ENCODE peak calls at places on chromosomes 4 and X, in five cellular contexts. V is heart left ventricle, K is GM12878, M is breast epithelium, X is IMR-90. T is an unnamed sample.

GRCh38 chrX:50971390-50971789 is 60.9 kb downstream of the BMP15 start:
- DNase-seq in V (no peak), K (no peak), M (no peak), X (no peak), T (no peak)

GRCh38 chr4:81421346-81422218 is 50.1 kb downstream of the RASGEF1B start:
- DNase-seq in V (no peak), K (peak), M (no peak), X (peak), T (no peak)

GRCh38 chr4:42070463-42070862 is 80.1 kb downstream of the SLC30A9 start:
- DNase-seq in V (no peak), K (no peak), M (no peak), X (no peak), T (no peak)

GRCh38 chr4:88352062-88352461 is 26.6 kb upstream of the HERC6 start:
- DNase-seq in V (no peak), K (no peak), M (no peak), X (peak), T (no peak)

GRCh38 chr4:46886711-46887110 is 22.3 kb downstream of the COX7B2 start:
- DNase-seq in V (no peak), K (no peak), M (no peak), X (peak), T (no peak)

GRCh38 chr4:100356172-100356571 is 161.7 kb downstream of the EMCN start:
- DNase-seq in V (no peak), K (no peak), M (no peak), X (no peak), T (no peak)

GRCh38 chr4:119209077-119209476 is 3.4 kb upstream of the USP53 start:
- DNase-seq in V (no peak), K (no peak), M (no peak), X (peak), T (no peak)

GRCh38 chr4:56930638-56931037 is 22.9 kb downstream of the REST start:
- DNase-seq in V (no peak), K (no peak), M (no peak), X (no peak), T (no peak)

GRCh38 chrX:15686818-15687685 is 22.4 kb upstream of the CLTRN start:
- DNase-seq in V (no peak), K (peak), M (peak), X (peak), T (peak)

GRCh38 chrX:119398974-119399771 is at the start of gene SLC25A43:
- DNase-seq in V (peak), K (no peak), M (no peak), X (no peak), T (peak)

GRCh38 chr4:157127571-157127970 is 51.6 kb downstream of the GLRB start:
- DNase-seq in V (no peak), K (no peak), M (no peak), X (no peak), T (no peak)

GRCh38 chr4:2427383-2428334 is 8.9 kb downstream of the CFAP99 start:
- DNase-seq in V (no peak), K (no peak), M (no peak), X (no peak), T (no peak)

GRCh38 chr4:6710282-6710681 is 617 bp upstream of the MRFAP1L1 start:
- DNase-seq in V (no peak), K (no peak), M (no peak), X (no peak), T (no peak)

GRCh38 chr4:136036744-136037143 is 1495.5 kb downstream of the PCDH18 start:
- DNase-seq in V (no peak), K (no peak), M (no peak), X (peak), T (no peak)

GRCh38 chr4:46930866-46931265 is 21.8 kb upstream of the COX7B2 start:
- DNase-seq in V (no peak), K (no peak), M (no peak), X (no peak), T (no peak)

GRCh38 chr4:108881190-108881589 is 118.3 kb upstream of the ETNPPL start:
- DNase-seq in V (no peak), K (no peak), M (no peak), X (peak), T (no peak)

GRCh38 chr4:89119166-89119565 is 7.8 kb downstream of the TIGD2 start:
- DNase-seq in V (no peak), K (no peak), M (no peak), X (peak), T (no peak)

GRCh38 chr4:88630756-88631155 is 38.5 kb downstream of the HERC3 start:
- DNase-seq in V (no peak), K (no peak), M (no peak), X (peak), T (no peak)

GRCh38 chr4:143085644-143086043 is 99.1 kb upstream of the USP38 start:
- DNase-seq in V (no peak), K (no peak), M (no peak), X (no peak), T (no peak)

GRCh38 chrX:66672106-66672505 is 33.2 kb upstream of the EDA2R start:
- DNase-seq in V (no peak), K (no peak), M (no peak), X (peak), T (no peak)

GRCh38 chr4:6541789-6542188 is 33.2 kb upstream of the MAN2B2 start:
- DNase-seq in V (no peak), K (no peak), M (no peak), X (no peak), T (no peak)

DNA sequence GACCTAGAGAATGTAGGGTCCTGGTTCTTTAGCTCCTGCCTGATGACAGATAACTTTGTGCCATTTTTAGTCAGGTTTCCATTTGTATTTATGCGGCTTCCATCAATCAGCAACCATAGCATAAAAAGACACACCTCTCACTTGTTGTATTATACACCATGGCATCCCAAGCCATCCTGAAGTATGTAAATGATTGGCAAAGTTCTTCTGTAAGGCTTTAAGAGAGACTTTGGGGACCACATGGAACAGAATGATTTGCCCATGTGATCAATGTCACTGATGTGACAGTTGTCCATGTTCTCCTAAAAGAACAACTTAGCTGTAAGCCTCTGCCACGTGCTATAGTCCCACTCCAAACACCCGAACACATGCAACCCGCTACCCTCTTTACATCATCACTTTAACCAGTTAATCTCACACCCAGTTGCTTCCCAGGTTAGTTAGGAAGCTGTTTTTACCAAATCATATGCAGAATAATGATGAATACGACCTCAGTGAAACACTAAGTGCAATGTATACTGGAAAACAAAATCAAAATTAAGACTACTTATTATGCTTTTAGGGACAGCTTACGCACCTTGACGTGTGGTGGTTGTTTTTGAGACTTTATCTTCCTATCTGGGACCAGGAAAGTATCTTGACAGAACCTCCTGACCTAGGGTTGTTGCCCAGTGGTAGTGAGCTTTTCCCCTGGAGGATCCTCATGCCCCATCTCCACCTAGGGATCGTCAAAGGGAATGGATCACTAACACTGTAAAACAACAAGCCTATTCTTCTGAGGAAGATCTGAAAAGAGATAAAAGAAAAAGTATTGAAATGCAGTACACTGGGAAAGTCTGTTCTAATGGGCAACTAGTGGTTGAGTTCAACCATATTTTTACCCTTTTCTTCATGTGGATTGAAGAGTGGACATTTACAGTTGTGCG is 267.8 kb downstream of the CHIC1 start:
- DNase-seq in V (no peak), K (no peak), M (no peak), X (no peak), T (no peak)
- TF ChIP-seq POLR2A in V (no peak), K (no peak), M (no peak), X (no peak), T (no peak)

GRCh38 chr4:8278421-8279287 is 9.1 kb downstream of the HTRA3 start:
- DNase-seq in V (peak), K (no peak), M (no peak), X (peak), T (no peak)

GRCh38 chr4:8276358-8277240 is 7.0 kb downstream of the HTRA3 start:
- DNase-seq in V (peak), K (no peak), M (no peak), X (peak), T (no peak)

GRCh38 chr4:8277356-8278008 is 7.9 kb downstream of the HTRA3 start:
- DNase-seq in V (peak), K (no peak), M (no peak), X (no peak), T (no peak)

GRCh38 chr4:8279321-8280157 is 10.0 kb downstream of the HTRA3 start:
- DNase-seq in V (peak), K (no peak), M (no peak), X (no peak), T (no peak)

GRCh38 chr4:8278009-8278395 is 8.4 kb downstream of the HTRA3 start:
- DNase-seq in V (peak), K (no peak), M (no peak), X (peak), T (no peak)
- H3K4me3 ChIP-seq in V (no peak), K (no peak), M (no peak), X (no peak), T (no peak)

GRCh38 chrX:19040373-19040772 is 56.5 kb upstream of the PHKA2 start:
- DNase-seq in V (no peak), K (no peak), M (no peak), X (no peak), T (no peak)
- TF ChIP-seq CTCF in V (no peak), K (no peak), M (no peak), X (peak), T (no peak)

GRCh38 chr4:68869274-68869773 is 53.5 kb downstream of the UGT2B10 start:
- DNase-seq in V (no peak), K (no peak), M (no peak), X (no peak), T (no peak)

GRCh38 chr4:68865178-68865638 is 49.4 kb downstream of the UGT2B10 start:
- DNase-seq in V (no peak), K (no peak), M (no peak), X (no peak), T (no peak)

GRCh38 chr4:68865760-68866159 is 50.0 kb downstream of the UGT2B10 start:
- DNase-seq in V (no peak), K (no peak), M (no peak), X (no peak), T (no peak)

GRCh38 chr4:68861057-68861456 is 45.3 kb downstream of the UGT2B10 start:
- DNase-seq in V (no peak), K (no peak), M (no peak), X (no peak), T (no peak)

DNA sequence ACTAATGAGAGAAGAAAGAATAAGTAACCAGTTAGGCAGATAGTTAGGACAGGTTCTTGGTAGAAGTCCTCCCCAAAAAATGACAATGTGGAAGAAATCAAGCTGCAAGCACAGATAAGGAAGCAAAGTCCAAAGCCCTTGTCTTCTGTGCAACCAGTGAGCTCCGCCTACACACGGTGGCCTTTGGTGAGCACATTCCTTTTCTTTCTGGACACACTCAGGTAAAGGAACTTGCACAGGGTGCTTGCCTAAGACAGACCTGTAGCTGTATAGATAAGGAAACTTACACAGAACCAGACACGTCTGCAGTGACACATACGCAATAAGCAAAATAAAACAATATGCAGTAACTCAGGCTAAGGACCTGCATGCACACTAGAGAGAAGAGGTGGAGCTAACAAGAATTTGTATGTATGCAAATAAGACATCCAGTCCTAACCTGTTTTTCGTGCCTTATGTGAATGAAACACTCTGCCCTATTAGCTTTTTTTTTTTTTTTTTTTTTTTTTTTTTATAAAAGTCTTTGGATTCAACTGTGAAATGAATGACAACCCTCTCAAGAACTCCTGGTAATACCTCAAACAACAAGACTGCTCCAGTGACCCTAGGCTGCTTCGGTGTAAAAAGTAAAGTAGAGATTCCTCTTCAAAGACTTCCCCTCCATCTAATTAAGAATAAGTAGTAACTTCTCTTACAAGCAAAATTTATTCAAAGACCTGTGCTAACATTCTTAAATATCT is 48.8 kb downstream of the UGT2B10 start:
- DNase-seq in V (no peak), K (no peak), M (no peak), X (no peak), T (no peak)
- TF ChIP-seq POLR2A in V (no peak), K (no peak), M (no peak), X (no peak), T (no peak)

DNA sequence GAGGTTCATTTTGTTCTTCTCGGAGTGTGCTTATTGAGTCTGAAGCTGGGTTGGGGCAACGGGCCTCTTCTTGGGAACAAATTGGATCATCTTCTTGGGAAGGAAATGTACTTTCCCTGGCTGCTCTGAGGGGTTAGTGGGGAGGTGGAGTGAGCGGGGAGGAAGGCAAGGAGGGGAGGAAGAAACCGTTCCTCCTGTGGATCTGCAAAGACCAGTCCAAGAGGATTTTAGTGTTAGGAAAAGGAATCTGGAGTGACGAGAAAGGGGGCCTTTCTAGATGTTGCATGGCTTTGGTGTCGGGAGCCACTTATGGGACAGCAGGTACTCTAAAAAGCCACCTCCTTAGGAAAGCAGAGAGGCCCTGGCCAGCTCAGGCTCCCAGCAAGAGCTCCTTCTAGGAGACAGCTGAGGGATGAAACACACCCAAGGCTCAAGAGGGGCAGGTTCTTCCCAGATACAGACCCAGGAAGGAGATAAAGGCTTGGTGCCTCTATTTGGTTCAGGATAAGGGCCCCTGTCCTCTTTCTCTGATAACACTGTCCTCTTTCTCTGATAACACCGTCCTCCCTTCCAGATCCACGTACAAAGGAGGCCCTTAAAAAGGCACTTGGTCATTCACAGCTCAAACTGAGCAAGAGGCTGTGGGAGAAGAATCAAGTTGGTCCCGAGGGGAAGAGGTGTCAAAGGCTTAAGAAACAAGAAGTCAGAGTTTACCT is 451 bp downstream of the SOD3 start:
- DNase-seq in V (no peak), K (no peak), M (no peak), X (no peak), T (no peak)
- H3K4me3 ChIP-seq in V (peak), K (no peak), M (peak), X (peak), T (no peak)

DNA sequence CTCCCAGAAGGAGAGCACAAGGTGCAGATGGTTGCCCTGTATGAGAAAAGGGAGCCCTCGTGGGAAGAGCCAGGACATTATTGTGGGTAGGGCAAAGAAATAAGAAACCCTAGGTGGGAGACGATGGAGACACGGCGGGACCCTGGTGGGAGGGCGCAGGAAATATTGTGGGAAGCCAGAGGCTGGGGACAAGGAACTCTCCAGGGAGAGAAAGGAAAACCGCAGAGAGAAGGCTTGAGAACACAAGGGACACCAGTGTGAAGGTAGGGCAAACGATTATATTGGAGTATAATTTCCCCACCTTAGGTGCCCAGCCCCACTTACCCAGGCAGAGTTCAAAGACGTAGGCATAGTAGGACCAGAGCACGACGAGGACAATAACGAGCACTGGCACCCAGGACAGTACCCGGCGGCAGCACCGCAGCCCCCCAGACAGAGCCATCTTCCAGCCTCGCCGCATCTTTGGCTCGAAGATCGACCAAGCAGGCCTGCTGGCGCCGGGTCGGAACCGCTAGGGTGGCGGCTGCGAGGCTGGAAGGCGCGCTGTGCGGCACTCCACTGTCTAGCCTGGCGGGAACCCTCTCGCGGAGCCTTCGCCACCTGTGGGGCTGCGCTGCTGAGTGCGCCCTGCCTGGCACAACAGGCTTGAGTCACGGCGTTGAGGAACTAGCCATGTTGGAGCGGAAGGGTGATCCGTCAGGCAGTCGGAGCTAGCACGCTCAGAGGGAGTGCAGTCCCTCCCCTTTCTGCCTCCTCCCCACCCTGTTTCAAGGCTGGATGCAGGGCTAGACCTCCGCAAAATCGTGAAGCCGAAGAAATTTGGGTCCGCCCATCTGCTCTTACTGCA is at the start of gene ZDHHC15:
- DNase-seq in V (peak), K (peak), M (no peak), X (no peak), T (peak)
- TF ChIP-seq CTCF in V (no peak), K (no peak), M (no peak), X (no peak), T (no peak)

GRCh38 chrX:103254921-103255455 is at the start of gene TCEAL8:
- DNase-seq in V (peak), K (peak), M (peak), X (peak), T (peak)
- TF ChIP-seq POLR2A in V (no peak), K (peak), M (peak), X (no peak), T (no peak)

DNA sequence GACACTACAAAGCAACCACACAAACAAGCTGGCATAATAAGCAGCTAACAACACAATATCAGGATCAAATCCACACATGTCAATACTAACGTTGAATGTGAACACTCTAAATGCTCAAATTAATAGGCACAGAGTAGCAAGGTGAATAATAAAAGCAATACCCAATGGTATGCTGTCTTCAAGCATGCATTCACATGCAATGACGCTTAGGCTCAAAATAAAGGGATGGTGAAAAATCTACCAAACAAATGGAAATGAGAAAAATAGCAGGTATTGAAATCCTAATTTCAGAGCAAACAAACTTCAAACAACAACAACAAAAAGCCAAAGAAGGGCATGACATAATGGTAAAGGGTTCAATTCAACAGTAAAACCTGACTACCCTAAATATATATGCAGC is 74.0 kb upstream of the FAM47B start:
- DNase-seq in V (no peak), K (no peak), M (no peak), X (no peak), T (no peak)
- H3K4me3 ChIP-seq in V (no peak), K (no peak), M (no peak), X (no peak), T (no peak)